ENCODE peak calls at places on chromosome 22, in four cellular contexts. K is neuronal stem cell, Z is H9, W is H1. P is an unnamed sample.

GRCh38 chr22:31870890-31871289 is 73.4 kb upstream of the YWHAH start:
- DNase-seq in Z (no peak), W (no peak), K (no peak), P (peak; percentile 83)

GRCh38 chr22:19478466-19479357 is at the start of gene UFD1:
- DNase-seq in K (peak; percentile 81), Z (peak; percentile 87), W (peak; percentile 88), P (peak; percentile 81)

GRCh38 chr22:19744350-19745006 is 16.1 kb upstream of the TBX1 start:
- DNase-seq in W (no peak), K (no peak), Z (no peak), P (no peak)

GRCh38 chr22:42830161-42830560 is 26.9 kb downstream of the ARFGAP3 start:
- DNase-seq in W (no peak), K (no peak), Z (no peak), P (no peak)

GRCh38 chr22:47847281-47847890 is 1084.9 kb downstream of the TBC1D22A start:
- DNase-seq in W (no peak), Z (no peak), K (no peak), P (no peak)

GRCh38 chr22:19128009-19128401 is 3.1 kb upstream of the TSSK2 start:
- DNase-seq in Z (no peak), K (no peak), W (no peak), P (no peak)

GRCh38 chr22:50483556-50483955 is 2.2 kb downstream of the ADM2 start:
- DNase-seq in Z (no peak), W (no peak), K (no peak), P (no peak)

GRCh38 chr22:40024201-40025061 is 29.7 kb downstream of the FAM83F start:
- DNase-seq in W (peak; percentile 90), K (peak; percentile 67), Z (peak; percentile 76), P (peak; percentile 51)

GRCh38 chr22:21796863-21797262 is 61.3 kb upstream of the YPEL1 start:
- DNase-seq in K (no peak), W (no peak), Z (no peak), P (no peak)

GRCh38 chr22:46553189-46553588 is 15.8 kb upstream of the CELSR1 start:
- DNase-seq in K (no peak), W (no peak), Z (no peak), P (no peak)

GRCh38 chr22:46549971-46550641 is 12.7 kb upstream of the CELSR1 start:
- DNase-seq in W (no peak), Z (no peak), K (no peak), P (no peak)

GRCh38 chr22:46551321-46551720 is 13.9 kb upstream of the CELSR1 start:
- DNase-seq in Z (no peak), W (no peak), K (no peak), P (no peak)

GRCh38 chr22:46549565-46549840 is 12.1 kb upstream of the CELSR1 start:
- DNase-seq in W (no peak), K (no peak), Z (no peak), P (no peak)

DNA sequence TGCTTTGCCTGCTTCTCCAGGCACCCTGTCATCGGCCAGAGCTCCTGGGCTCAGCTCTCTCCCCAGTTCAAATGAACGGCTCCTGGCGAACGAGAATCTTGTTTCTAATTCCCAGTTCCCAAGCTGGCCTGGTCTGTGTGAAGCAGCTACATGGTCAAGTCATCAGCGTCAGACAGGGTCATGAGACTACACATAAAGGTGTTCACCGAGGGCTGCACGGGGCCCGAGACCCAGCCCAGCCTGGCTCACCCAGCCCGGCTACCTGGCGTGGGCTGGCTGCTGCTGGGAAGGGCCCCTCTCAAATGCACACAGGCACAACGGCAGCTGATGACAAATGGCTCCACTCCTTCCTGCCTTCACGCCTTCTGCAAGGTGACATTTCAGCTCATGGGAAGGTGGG is 14.6 kb upstream of the CELSR1 start:
- DNase-seq in W (no peak), Z (no peak), K (no peak), P (no peak)
- H4K91ac ChIP-seq in W (no peak overlapping the region), Z (no peak overlapping the region), K (no peak overlapping the region), P (no peak overlapping the region)

GRCh38 chr22:25962711-25963110 is 206.6 kb upstream of the SEZ6L start:
- DNase-seq in W (no peak), K (no peak), Z (no peak), P (no peak)
- H4K91ac ChIP-seq in W (no peak overlapping the region), K (no peak overlapping the region), Z (no peak overlapping the region), P (no peak overlapping the region)

DNA sequence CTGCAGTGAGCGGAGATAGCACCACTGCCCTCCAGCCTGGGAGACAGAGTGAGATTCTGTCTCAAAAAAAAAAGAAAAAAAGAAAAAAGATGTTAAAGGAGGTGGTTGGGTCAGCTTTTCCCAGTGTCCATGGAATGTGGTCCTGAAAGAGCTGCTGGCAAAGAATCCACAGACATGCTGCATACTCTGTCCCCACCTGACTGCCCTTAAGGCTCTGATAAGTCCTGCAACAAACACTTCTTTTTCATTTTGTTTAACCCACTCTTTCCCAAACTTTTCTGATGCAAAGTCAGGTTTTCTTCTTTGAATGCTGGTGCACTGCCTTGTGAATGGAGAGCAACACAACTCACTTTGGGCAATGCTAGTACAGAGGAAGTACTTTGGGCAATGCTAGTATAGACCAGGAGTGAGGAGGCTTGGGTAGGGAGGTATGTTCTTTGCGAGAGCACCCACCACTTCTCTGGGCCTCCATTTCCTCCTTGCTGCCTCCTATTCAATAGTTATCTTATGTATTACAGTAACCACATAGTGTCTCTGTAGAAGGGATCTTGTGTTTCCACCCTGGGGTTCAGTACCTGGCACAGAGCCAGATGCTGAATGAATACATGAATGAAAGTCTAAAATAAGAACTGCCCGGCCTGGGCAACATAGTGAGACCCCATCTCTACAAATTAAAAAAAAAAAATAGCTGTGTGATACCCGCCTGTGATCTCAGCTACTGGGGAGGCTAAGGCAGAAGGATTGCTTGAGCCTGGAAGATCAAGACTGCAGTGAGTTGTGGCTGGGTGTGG is 18.9 kb downstream of the LIF start:
- DNase-seq in W (no peak), Z (no peak), K (no peak), P (no peak)
- H4K91ac ChIP-seq in W (no peak overlapping the region), Z (no peak overlapping the region), K (no peak overlapping the region), P (no peak overlapping the region)

DNA sequence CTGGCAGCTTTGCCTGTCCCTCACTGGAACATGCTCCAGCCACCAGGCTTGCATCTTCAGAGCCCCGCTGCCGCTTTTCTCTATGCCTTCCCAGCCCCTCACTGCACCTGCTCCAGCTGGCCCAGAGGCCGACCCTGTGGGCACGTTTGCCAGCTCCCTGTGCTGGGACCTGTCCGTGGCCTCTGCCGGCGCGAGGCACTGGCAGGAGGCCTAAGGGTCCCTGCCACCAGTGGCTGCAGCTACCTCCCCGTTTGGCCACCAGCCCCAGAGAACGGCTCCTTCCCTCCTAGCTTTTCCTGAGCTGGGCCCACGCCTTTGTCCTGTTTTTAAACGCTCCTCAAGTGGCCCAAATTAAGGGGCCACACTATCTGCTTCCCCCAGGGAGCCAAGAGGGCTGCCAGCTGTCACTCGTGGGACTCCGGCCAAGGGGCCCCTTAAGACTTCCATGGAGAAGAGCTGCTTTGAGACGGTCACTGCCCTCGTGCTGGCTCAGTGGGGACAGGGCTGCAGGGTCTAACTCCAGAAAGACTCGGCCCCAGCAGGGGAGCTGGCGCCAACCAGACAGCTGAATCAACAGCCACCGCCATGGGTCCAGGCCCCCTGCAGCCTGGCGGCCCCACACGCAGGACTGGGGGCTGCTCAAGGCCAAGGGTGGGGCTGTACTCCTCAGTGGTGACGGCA is 24.6 kb upstream of the WNT7B start:
- DNase-seq in K (no peak), W (no peak), Z (no peak), P (no peak)
- H4K91ac ChIP-seq in K (peak overlapping the region; percentile 85), W (no peak overlapping the region), Z (no peak overlapping the region), P (no peak overlapping the region)

GRCh38 chr22:22922954-22923319 is 35.3 kb downstream of the IGLL5 start:
- DNase-seq in K (no peak), W (no peak), Z (no peak), P (no peak)
- H4K91ac ChIP-seq in K (no peak overlapping the region), W (no peak overlapping the region), Z (no peak overlapping the region), P (no peak overlapping the region)

DNA sequence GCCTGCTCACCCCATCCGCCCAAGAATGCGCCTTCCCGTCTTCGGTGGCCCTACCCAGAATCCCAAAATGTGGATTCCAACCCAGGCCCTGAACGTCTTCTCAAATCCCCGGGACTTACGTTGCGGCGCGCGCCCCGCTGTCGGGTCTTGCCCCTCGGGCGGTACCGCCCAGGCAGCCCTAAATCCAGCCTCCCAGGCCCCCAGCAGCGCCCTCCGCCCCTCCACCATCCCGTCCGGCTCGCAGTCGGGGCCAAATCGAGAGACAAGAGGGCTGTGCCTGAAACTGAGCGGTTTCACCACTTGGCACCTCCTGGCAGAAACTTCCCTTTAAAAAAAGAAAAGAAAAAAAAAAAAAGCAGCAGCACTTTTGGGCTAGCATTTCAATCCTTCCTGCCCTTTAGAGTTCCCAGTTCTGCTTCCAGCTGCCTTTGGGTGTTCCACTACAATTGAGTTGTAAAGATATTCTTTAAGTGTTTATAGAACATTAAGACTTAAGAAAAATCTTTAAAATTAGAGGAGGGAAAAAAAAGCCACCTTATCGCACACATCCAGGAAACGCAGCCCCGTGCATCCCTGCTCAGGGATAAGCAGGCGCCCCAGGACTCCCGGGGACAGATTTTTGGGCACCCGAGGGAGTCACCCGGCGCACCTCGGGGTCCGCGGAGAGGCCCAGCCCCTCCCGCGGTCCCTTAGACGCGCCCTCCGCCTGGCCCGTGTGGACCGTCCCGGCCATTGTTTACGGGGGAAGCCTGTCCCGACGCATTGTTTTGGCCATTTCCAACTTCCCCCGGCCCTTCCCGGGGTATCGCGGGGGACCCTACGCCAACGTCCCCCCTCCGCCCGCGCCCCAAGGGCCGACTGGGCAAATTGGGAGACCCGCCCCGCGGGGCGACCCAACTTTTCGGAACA is 57.6 kb downstream of the KCNJ4 start:
- DNase-seq in Z (peak; percentile 90), W (peak; percentile 85), K (peak; percentile 51), P (no peak)
- H4K91ac ChIP-seq in Z (no peak overlapping the region), W (no peak overlapping the region), K (no peak overlapping the region), P (no peak overlapping the region)

DNA sequence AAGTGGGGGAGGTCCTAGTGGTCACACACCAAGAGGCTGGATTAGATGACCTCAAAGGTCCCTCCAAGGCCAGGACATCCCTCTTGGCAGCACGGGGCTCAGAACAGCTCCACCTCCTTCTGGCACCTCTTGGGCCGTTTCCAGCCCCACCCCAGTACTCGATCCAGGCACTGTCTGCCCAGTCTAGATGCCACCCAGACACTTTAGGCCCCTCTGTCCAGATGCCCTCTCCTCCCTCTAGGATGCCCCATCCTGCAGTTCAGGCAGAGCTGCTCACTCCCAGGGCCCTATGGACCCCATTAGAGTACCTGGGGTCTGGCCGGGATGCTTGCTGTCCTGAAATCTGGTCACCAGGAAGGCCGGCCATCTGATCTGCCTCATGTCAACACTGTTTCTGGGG is 34.7 kb upstream of the PRR5 start:
- DNase-seq in W (no peak), Z (no peak), K (no peak), P (no peak)
- H4K91ac ChIP-seq in W (no peak overlapping the region), Z (no peak overlapping the region), K (no peak overlapping the region), P (no peak overlapping the region)

GRCh38 chr22:23772315-23773246 is at the start of gene MMP11:
- DNase-seq in Z (peak; percentile 79), K (no peak), W (peak; percentile 81), P (no peak)
- H4K91ac ChIP-seq in Z (no peak within 1 kb of the TSS), K (peak within 1 kb of the TSS; percentile 24), W (peak within 1 kb of the TSS; percentile 96), P (peak within 1 kb of the TSS; percentile 93)

P was measured in IMR-90.